ENCODE peak calls at places on chromosomes 2 and 18, in six cellular contexts. Q, J, Y, L, T and B are unnamed samples.

GRCh38 chr2:101643004-101643524 is 54.4 kb upstream of the MAP4K4 start:
- DNase-seq in Q (no peak), J (no peak), Y (no peak), L (no peak), T (no peak), B (no peak)

GRCh38 chr2:52776571-52776970 is 991.0 kb upstream of the CHAC2 start:
- DNase-seq in Q (no peak), J (no peak), Y (no peak), L (no peak), T (no peak), B (no peak)

GRCh38 chr2:130759906-130760753 is 4.8 kb downstream of the AMER3 start:
- DNase-seq in Q (peak; percentile 35), J (no peak), Y (no peak), L (no peak), T (peak; percentile 83), B (no peak)

GRCh38 chr2:217394510-217395351 is 534.9 kb upstream of the TNP1 start:
- DNase-seq in Q (peak; percentile 79), J (no peak), Y (no peak), L (no peak), T (no peak), B (peak; percentile 37)

GRCh38 chr18:50870138-50870845 is 8.6 kb upstream of the ME2 start:
- DNase-seq in Q (peak; percentile 89), J (no peak), Y (no peak), L (no peak), T (no peak), B (no peak)

GRCh38 chr2:109311771-109312170 is 182.8 kb downstream of the SH3RF3 start:
- DNase-seq in Q (peak; percentile 41), J (no peak), Y (no peak), L (no peak), T (no peak), B (no peak)

GRCh38 chr2:235535423-235536130 is 41.7 kb downstream of the AGAP1 start:
- DNase-seq in Q (no peak), J (no peak), Y (no peak), L (no peak), T (no peak), B (no peak)

GRCh38 chr2:224982910-224983688 is 59.2 kb downstream of the DOCK10 start:
- DNase-seq in Q (peak; percentile 80), J (no peak), Y (no peak), L (peak; percentile 45), T (no peak), B (peak; percentile 62)

GRCh38 chr2:169039702-169040101 is 8.6 kb upstream of the ABCB11 start:
- DNase-seq in Q (no peak), J (no peak), Y (no peak), L (no peak), T (no peak), B (no peak)

GRCh38 chr18:63421514-63421913 is 762 bp downstream of the VPS4B start:
- DNase-seq in Q (peak; percentile 51), J (no peak), Y (no peak), L (no peak), T (no peak), B (peak; percentile 17)

GRCh38 chr2:88651646-88652045 is 24.4 kb upstream of the EIF2AK3 start:
- DNase-seq in Q (no peak), J (no peak), Y (no peak), L (no peak), T (no peak), B (no peak)

GRCh38 chr2:100393362-100393761 is 24.1 kb downstream of the CHST10 start:
- DNase-seq in Q (no peak), J (no peak), Y (no peak), L (no peak), T (peak; percentile 72), B (no peak)

GRCh38 chr18:58507881-58508280 is 121.0 kb downstream of the ALPK2 start:
- DNase-seq in Q (no peak), J (no peak), Y (no peak), L (no peak), T (no peak), B (no peak)